ENCODE peak calls at places on chromosomes 12 and 14, in six cellular contexts. V is fibroblast of lung; W is activated B cell treated with CpG ODN at 0.5 μM for 24 hours; S is GM13977; Y is activated CD4-positive, alpha-beta T cell treated with anti-CD3 and anti-CD28 coated beads for 24 hours; I is CD4-positive, alpha-beta memory T cell. T is an unnamed sample.

GRCh38 chr14:44833376-44833775 is 128.4 kb downstream of the KLHL28 start:
- DNase-seq in I (no peak), S (no peak), W (no peak), Y (no peak), V (peak; percentile 35), T (no peak)

GRCh38 chr12:131434208-131435125 is 276.4 kb upstream of the SFSWAP start:
- DNase-seq in W (no peak), V (no peak), I (no peak), S (no peak), Y (no peak), T (no peak)

GRCh38 chr12:34600592-34601462 is 578.5 kb downstream of the ALG10 start:
- DNase-seq in I (no peak), Y (no peak), W (peak; percentile 1), S (peak; percentile 0), V (no peak), T (no peak)

GRCh38 chr12:113634982-113635381 is 163.3 kb upstream of the LHX5 start:
- DNase-seq in S (no peak), I (no peak), W (no peak), V (no peak), Y (no peak), T (no peak)

GRCh38 chr12:32535260-32535999 is 136.1 kb downstream of the FGD4 start:
- DNase-seq in I (no peak), Y (no peak), V (peak; percentile 74), W (peak; percentile 18), S (no peak), T (no peak)

GRCh38 chr12:109150124-109150640 is 33.8 kb downstream of the ACACB start:
- DNase-seq in I (no peak), W (no peak), Y (no peak), V (no peak), S (no peak), T (no peak)

GRCh38 chr12:104470521-104470920 is 13.8 kb downstream of the CHST11 start:
- DNase-seq in I (no peak), V (no peak), Y (no peak), S (no peak), W (no peak), T (no peak)

GRCh38 chr14:55718551-55718950 is 138.5 kb downstream of the KTN1 start:
- DNase-seq in V (no peak), W (no peak), I (no peak), S (no peak), Y (no peak), T (no peak)

GRCh38 chr14:91891081-91891480 is 23.7 kb upstream of the TC2N start:
- DNase-seq in V (no peak), W (no peak), I (no peak), S (no peak), Y (no peak), T (no peak)

GRCh38 chr12:18296201-18296908 is 35.0 kb downstream of the PIK3C2G start:
- DNase-seq in V (no peak), W (no peak), Y (no peak), I (no peak), S (no peak), T (no peak)

GRCh38 chr12:6606331-6607131 is 648 bp downstream of the CHD4 start:
- DNase-seq in V (peak; percentile 23), I (peak; percentile 64), S (peak; percentile 59), Y (peak; percentile 47), W (peak; percentile 56), T (no peak)

GRCh38 chr14:66206554-66206953 is 279.6 kb upstream of the CCDC196 start:
- DNase-seq in V (no peak), W (no peak), I (no peak), Y (no peak), S (no peak), T (no peak)

GRCh38 chr14:38391334-38391733 is 135.4 kb upstream of the CLEC14A start:
- DNase-seq in Y (no peak), V (peak; percentile 45), W (no peak), I (no peak), S (no peak), T (no peak)

GRCh38 chr12:91119089-91119488 is 7.8 kb upstream of the LUM start:
- DNase-seq in V (no peak), Y (no peak), S (no peak), W (no peak), I (no peak), T (no peak)

GRCh38 chr12:29616664-29617409 is 119.4 kb upstream of the OVCH1 start:
- DNase-seq in S (no peak), W (no peak), I (no peak), Y (no peak), V (peak; percentile 90), T (no peak)

GRCh38 chr12:75439048-75439447 is 41.5 kb upstream of the GLIPR1 start:
- DNase-seq in W (no peak), S (no peak), V (peak; percentile 45), I (no peak), Y (no peak), T (no peak)

GRCh38 chr12:6074979-6075585 is 49.4 kb downstream of the VWF start:
- DNase-seq in I (peak; percentile 11), V (peak; percentile 41), Y (no peak), W (no peak), S (peak; percentile 44), T (no peak)

GRCh38 chr12:188910-189621 is 24.9 kb downstream of the SLC6A12 start:
- DNase-seq in V (peak; percentile 47), W (peak; percentile 18), I (peak; percentile 4), Y (peak; percentile 40), S (peak; percentile 88), T (no peak)

GRCh38 chr12:92431146-92431545 is 271.6 kb upstream of the PLEKHG7 start:
- DNase-seq in V (no peak), S (no peak), Y (no peak), I (no peak), W (peak; percentile 27), T (no peak)

GRCh38 chr12:122356192-122356635 is 66.3 kb downstream of the CLIP1 start:
- DNase-seq in W (no peak), Y (peak; percentile 26), I (peak; percentile 38), V (peak; percentile 27), S (peak; percentile 69), T (peak; percentile 8)

GRCh38 chr12:53048033-53048779 is 1.7 kb upstream of the TNS2 start:
- DNase-seq in W (no peak), V (no peak), Y (no peak), S (no peak), I (no peak), T (no peak)

GRCh38 chr12:104638760-104639319 is 182.1 kb downstream of the CHST11 start:
- DNase-seq in V (no peak), Y (no peak), I (no peak), S (no peak), W (no peak), T (no peak)

GRCh38 chr14:67704484-67705089 is 2.9 kb downstream of the RDH12 start:
- DNase-seq in I (peak; percentile 51), Y (no peak), W (no peak), V (peak; percentile 37), S (peak; percentile 65), T (no peak)

GRCh38 chr12:114799574-114800487 is 115.9 kb upstream of the TBX3 start:
- DNase-seq in V (peak; percentile 24), W (no peak), Y (no peak), S (no peak), I (no peak), T (no peak)

GRCh38 chr12:124175731-124176130 is 119.2 kb upstream of the RFLNA start:
- DNase-seq in W (no peak), I (no peak), Y (no peak), S (no peak), V (no peak), T (no peak)

GRCh38 chr12:121364657-121365265 is 12.6 kb upstream of the ANAPC5 start:
- DNase-seq in I (no peak), V (peak; percentile 46), S (no peak), Y (no peak), W (no peak), T (no peak)

GRCh38 chr12:12158858-12159257 is 88.1 kb downstream of the BCL2L14 start:
- DNase-seq in W (no peak), V (peak; percentile 61), Y (no peak), I (no peak), S (no peak), T (no peak)

GRCh38 chr14:53850714-53851296 is 105.8 kb downstream of the BMP4 start:
- DNase-seq in W (no peak), V (peak; percentile 82), S (no peak), Y (no peak), I (no peak), T (no peak)

GRCh38 chr14:23297878-23298277 is 4.8 kb downstream of the PPP1R3E start:
- DNase-seq in I (no peak), S (no peak), V (no peak), Y (no peak), W (no peak), T (no peak)

GRCh38 chr14:88505621-88506020 is 49.2 kb downstream of the PTPN21 start:
- DNase-seq in W (no peak), S (no peak), V (no peak), I (no peak), Y (no peak), T (no peak)

GRCh38 chr12:39074063-39074462 is 168.7 kb upstream of the CPNE8 start:
- DNase-seq in Y (no peak), V (no peak), W (no peak), I (no peak), S (no peak), T (no peak)

GRCh38 chr12:62866451-62867082 is 68.4 kb downstream of the PPM1H start:
- DNase-seq in Y (no peak), I (no peak), S (no peak), W (no peak), V (peak; percentile 91), T (no peak)

GRCh38 chr14:68786491-68787234 is 6.2 kb downstream of the ZFP36L1 start:
- DNase-seq in Y (no peak), S (no peak), I (no peak), V (peak; percentile 80), W (no peak), T (no peak)

GRCh38 chr12:112294793-112295192 is 87.4 kb downstream of the HECTD4 start:
- DNase-seq in I (no peak), W (no peak), S (no peak), Y (no peak), V (no peak), T (no peak)

GRCh38 chr14:67722293-67722692 is 20.6 kb downstream of the RDH12 start:
- DNase-seq in S (no peak), Y (no peak), V (peak; percentile 48), I (no peak), W (no peak), T (no peak)

GRCh38 chr14:71231521-71232393 is 324.5 kb downstream of the PCNX1 start:
- DNase-seq in Y (no peak), I (no peak), V (no peak), W (no peak), S (peak; percentile 52), T (no peak)

GRCh38 chr14:63545431-63545830 is 2.3 kb upstream of the PPP2R5E start:
- DNase-seq in W (no peak), Y (no peak), V (no peak), S (no peak), I (no peak), T (no peak)

GRCh38 chr12:14281539-14281938 is 83.9 kb upstream of the ATF7IP start:
- DNase-seq in S (no peak), Y (no peak), V (no peak), W (no peak), I (no peak), T (no peak)

GRCh38 chr14:74852922-74853530 is 22.9 kb downstream of the PROX2 start:
- DNase-seq in W (no peak), I (no peak), Y (no peak), V (peak; percentile 55), S (no peak), T (no peak)

T was measured in GOT3.